ENCODE peak calls at places on chromosomes 1 and 21, in seven cellular contexts. One of them, this sample, is unnamed.

GRCh38 chr1:36562181-36562685 is 79.5 kb upstream of the CSF3R start:
- DNase-seq in K562: no peak
- DNase-seq in SK-N-SH: no peak
- DNase-seq in GM12878: no peak
- DNase-seq in H1: no peak
- DNase-seq in HepG2: no peak
- DNase-seq in HCT116: no peak
- DNase-seq in this sample: no peak

GRCh38 chr1:247357781-247358211 is 26.1 kb upstream of the ZNF496 start:
- DNase-seq in K562: no peak
- DNase-seq in SK-N-SH: no peak
- DNase-seq in GM12878: peak
- DNase-seq in H1: no peak
- DNase-seq in HepG2: no peak
- DNase-seq in HCT116: no peak
- DNase-seq in this sample: no peak

GRCh38 chr1:113684153-113684541 is 75.1 kb downstream of the PHTF1 start:
- DNase-seq in K562: no peak
- DNase-seq in SK-N-SH: peak
- DNase-seq in GM12878: no peak
- DNase-seq in H1: no peak
- DNase-seq in HepG2: no peak
- DNase-seq in HCT116: no peak
- DNase-seq in this sample: no peak

GRCh38 chr1:92488416-92488815 is 1.7 kb upstream of the GFI1 start:
- DNase-seq in K562: no peak
- DNase-seq in SK-N-SH: no peak
- DNase-seq in GM12878: no peak
- DNase-seq in H1: no peak
- DNase-seq in HepG2: no peak
- DNase-seq in HCT116: no peak
- DNase-seq in this sample: no peak

GRCh38 chr1:89763649-89763986 is 57.2 kb upstream of the LRRC8D start:
- DNase-seq in K562: no peak
- DNase-seq in SK-N-SH: no peak
- DNase-seq in GM12878: no peak
- DNase-seq in H1: no peak
- DNase-seq in HepG2: no peak
- DNase-seq in HCT116: no peak
- DNase-seq in this sample: no peak

GRCh38 chr1:151832318-151832984 is 849 bp upstream of the RORC start:
- DNase-seq in K562: no peak
- DNase-seq in SK-N-SH: peak
- DNase-seq in GM12878: no peak
- DNase-seq in H1: no peak
- DNase-seq in HepG2: peak
- DNase-seq in HCT116: no peak
- DNase-seq in this sample: peak

GRCh38 chr1:68213843-68214242 is 18.5 kb downstream of the WLS start:
- DNase-seq in K562: no peak
- DNase-seq in SK-N-SH: peak
- DNase-seq in GM12878: no peak
- DNase-seq in H1: no peak
- DNase-seq in HepG2: peak
- DNase-seq in HCT116: no peak
- DNase-seq in this sample: no peak

GRCh38 chr21:14875704-14876364 is 189.0 kb downstream of the NRIP1 start:
- DNase-seq in K562: no peak
- DNase-seq in SK-N-SH: no peak
- DNase-seq in GM12878: peak
- DNase-seq in H1: no peak
- DNase-seq in HepG2: peak
- DNase-seq in HCT116: no peak
- DNase-seq in this sample: no peak

GRCh38 chr1:40032240-40032891 is 8.2 kb upstream of the CAP1 start:
- DNase-seq in K562: peak
- DNase-seq in SK-N-SH: peak
- DNase-seq in GM12878: no peak
- DNase-seq in H1: no peak
- DNase-seq in HepG2: peak
- DNase-seq in HCT116: peak
- DNase-seq in this sample: no peak

GRCh38 chr1:13783551-13783950 is 83.6 kb downstream of the PRDM2 start:
- DNase-seq in K562: no peak
- DNase-seq in SK-N-SH: no peak
- DNase-seq in GM12878: no peak
- DNase-seq in H1: no peak
- DNase-seq in HepG2: no peak
- DNase-seq in HCT116: no peak
- DNase-seq in this sample: no peak

GRCh38 chr1:233614173-233614742 is 352 bp downstream of the KCNK1 start:
- DNase-seq in K562: peak
- DNase-seq in SK-N-SH: no peak
- DNase-seq in GM12878: no peak
- DNase-seq in H1: no peak
- DNase-seq in HepG2: no peak
- DNase-seq in HCT116: peak
- DNase-seq in this sample: peak

GRCh38 chr1:225933072-225933471 is 7.9 kb downstream of the LEFTY2 start:
- DNase-seq in K562: no peak
- DNase-seq in SK-N-SH: no peak
- DNase-seq in GM12878: no peak
- DNase-seq in H1: no peak
- DNase-seq in HepG2: no peak
- DNase-seq in HCT116: no peak
- DNase-seq in this sample: no peak

GRCh38 chr1:12204140-12204539 is 25.7 kb upstream of the VPS13D start:
- DNase-seq in K562: no peak
- DNase-seq in SK-N-SH: no peak
- DNase-seq in GM12878: no peak
- DNase-seq in H1: no peak
- DNase-seq in HepG2: no peak
- DNase-seq in HCT116: no peak
- DNase-seq in this sample: no peak

GRCh38 chr1:48228156-48228555 is 5.6 kb downstream of the SLC5A9 start:
- DNase-seq in K562: no peak
- DNase-seq in SK-N-SH: peak
- DNase-seq in GM12878: no peak
- DNase-seq in H1: peak
- DNase-seq in HepG2: peak
- DNase-seq in HCT116: no peak
- DNase-seq in this sample: no peak

GRCh38 chr1:185585770-185586169 is 148.4 kb upstream of the HMCN1 start:
- DNase-seq in K562: no peak
- DNase-seq in SK-N-SH: no peak
- DNase-seq in GM12878: no peak
- DNase-seq in H1: no peak
- DNase-seq in HepG2: peak
- DNase-seq in HCT116: no peak
- DNase-seq in this sample: peak

GRCh38 chr1:48681476-48682305 is 95.0 kb downstream of the BEND5 start:
- DNase-seq in K562: no peak
- DNase-seq in SK-N-SH: no peak
- DNase-seq in GM12878: no peak
- DNase-seq in H1: no peak
- DNase-seq in HepG2: no peak
- DNase-seq in HCT116: no peak
- DNase-seq in this sample: no peak

GRCh38 chr1:225774276-225775147 is 3.1 kb upstream of the SRP9 start:
- DNase-seq in K562: no peak
- DNase-seq in SK-N-SH: no peak
- DNase-seq in GM12878: no peak
- DNase-seq in H1: no peak
- DNase-seq in HepG2: no peak
- DNase-seq in HCT116: no peak
- DNase-seq in this sample: no peak

GRCh38 chr1:147842578-147842977 is 60.0 kb upstream of the GJA8 start:
- DNase-seq in K562: no peak
- DNase-seq in SK-N-SH: no peak
- DNase-seq in GM12878: no peak
- DNase-seq in H1: no peak
- DNase-seq in HepG2: no peak
- DNase-seq in HCT116: no peak
- DNase-seq in this sample: no peak

GRCh38 chr21:34511154-34511553 is 856 bp downstream of the KCNE1 start:
- DNase-seq in K562: no peak
- DNase-seq in SK-N-SH: no peak
- DNase-seq in GM12878: no peak
- DNase-seq in H1: no peak
- DNase-seq in HepG2: no peak
- DNase-seq in HCT116: no peak
- DNase-seq in this sample: no peak

GRCh38 chr1:66526036-66526435 is 7.9 kb upstream of the SGIP1 start:
- DNase-seq in K562: no peak
- DNase-seq in SK-N-SH: no peak
- DNase-seq in GM12878: no peak
- DNase-seq in H1: no peak
- DNase-seq in HepG2: no peak
- DNase-seq in HCT116: no peak
- DNase-seq in this sample: no peak

GRCh38 chr1:83545450-83545849 is 453.5 kb downstream of the TTLL7 start:
- DNase-seq in K562: no peak
- DNase-seq in SK-N-SH: no peak
- DNase-seq in GM12878: no peak
- DNase-seq in H1: no peak
- DNase-seq in HepG2: no peak
- DNase-seq in HCT116: no peak
- DNase-seq in this sample: peak

GRCh38 chr1:28887418-28887834 is 26.9 kb upstream of the EPB41 start:
- DNase-seq in K562: peak
- DNase-seq in SK-N-SH: peak
- DNase-seq in GM12878: no peak
- DNase-seq in H1: no peak
- DNase-seq in HepG2: no peak
- DNase-seq in HCT116: no peak
- DNase-seq in this sample: peak

GRCh38 chr1:46415514-46415913 is 21.4 kb downstream of the FAAH start:
- DNase-seq in K562: no peak
- DNase-seq in SK-N-SH: no peak
- DNase-seq in GM12878: no peak
- DNase-seq in H1: no peak
- DNase-seq in HepG2: no peak
- DNase-seq in HCT116: no peak
- DNase-seq in this sample: no peak

GRCh38 chr1:225146478-225146877 is 217.0 kb downstream of the DNAH14 start:
- DNase-seq in K562: no peak
- DNase-seq in SK-N-SH: peak
- DNase-seq in GM12878: no peak
- DNase-seq in H1: peak
- DNase-seq in HepG2: no peak
- DNase-seq in HCT116: no peak
- DNase-seq in this sample: no peak

GRCh38 chr1:58162952-58163550 is 383.5 kb downstream of the OMA1 start:
- DNase-seq in K562: peak
- DNase-seq in SK-N-SH: peak
- DNase-seq in GM12878: no peak
- DNase-seq in H1: peak
- DNase-seq in HepG2: peak
- DNase-seq in HCT116: peak
- DNase-seq in this sample: peak

GRCh38 chr1:98027044-98027443 is 106.2 kb upstream of the DPYD start:
- DNase-seq in K562: no peak
- DNase-seq in SK-N-SH: no peak
- DNase-seq in GM12878: no peak
- DNase-seq in H1: no peak
- DNase-seq in HepG2: no peak
- DNase-seq in HCT116: no peak
- DNase-seq in this sample: no peak

GRCh38 chr1:118113261-118113660 is 71.8 kb downstream of the SPAG17 start:
- DNase-seq in K562: no peak
- DNase-seq in SK-N-SH: no peak
- DNase-seq in GM12878: no peak
- DNase-seq in H1: no peak
- DNase-seq in HepG2: no peak
- DNase-seq in HCT116: no peak
- DNase-seq in this sample: no peak
- TF ChIP-seq JUND in K562: no peak
- TF ChIP-seq JUND in SK-N-SH: no peak
- TF ChIP-seq JUND in GM12878: no peak
- TF ChIP-seq JUND in H1: no peak
- TF ChIP-seq JUND in HepG2: no peak
- TF ChIP-seq JUND in HCT116: no peak
- TF ChIP-seq JUND in this sample: no peak

GRCh38 chr1:26237230-26237966 is 3.4 kb downstream of the CEP85 start:
- DNase-seq in K562: no peak
- DNase-seq in SK-N-SH: no peak
- DNase-seq in GM12878: no peak
- DNase-seq in H1: no peak
- DNase-seq in HepG2: no peak
- DNase-seq in HCT116: no peak
- DNase-seq in this sample: no peak
- TF ChIP-seq JUND in K562: peak
- TF ChIP-seq JUND in SK-N-SH: no peak
- TF ChIP-seq JUND in GM12878: no peak
- TF ChIP-seq JUND in H1: no peak
- TF ChIP-seq JUND in HepG2: no peak
- TF ChIP-seq JUND in HCT116: peak
- TF ChIP-seq JUND in this sample: no peak

GRCh38 chr1:204074274-204075115 is 1.6 kb downstream of the SOX13 start:
- DNase-seq in K562: no peak
- DNase-seq in SK-N-SH: peak
- DNase-seq in GM12878: no peak
- DNase-seq in H1: no peak
- DNase-seq in HepG2: peak
- DNase-seq in HCT116: no peak
- DNase-seq in this sample: peak
- TF ChIP-seq JUND in K562: no peak
- TF ChIP-seq JUND in SK-N-SH: no peak
- TF ChIP-seq JUND in GM12878: no peak
- TF ChIP-seq JUND in H1: no peak
- TF ChIP-seq JUND in HepG2: peak
- TF ChIP-seq JUND in HCT116: no peak
- TF ChIP-seq JUND in this sample: no peak

DNA sequence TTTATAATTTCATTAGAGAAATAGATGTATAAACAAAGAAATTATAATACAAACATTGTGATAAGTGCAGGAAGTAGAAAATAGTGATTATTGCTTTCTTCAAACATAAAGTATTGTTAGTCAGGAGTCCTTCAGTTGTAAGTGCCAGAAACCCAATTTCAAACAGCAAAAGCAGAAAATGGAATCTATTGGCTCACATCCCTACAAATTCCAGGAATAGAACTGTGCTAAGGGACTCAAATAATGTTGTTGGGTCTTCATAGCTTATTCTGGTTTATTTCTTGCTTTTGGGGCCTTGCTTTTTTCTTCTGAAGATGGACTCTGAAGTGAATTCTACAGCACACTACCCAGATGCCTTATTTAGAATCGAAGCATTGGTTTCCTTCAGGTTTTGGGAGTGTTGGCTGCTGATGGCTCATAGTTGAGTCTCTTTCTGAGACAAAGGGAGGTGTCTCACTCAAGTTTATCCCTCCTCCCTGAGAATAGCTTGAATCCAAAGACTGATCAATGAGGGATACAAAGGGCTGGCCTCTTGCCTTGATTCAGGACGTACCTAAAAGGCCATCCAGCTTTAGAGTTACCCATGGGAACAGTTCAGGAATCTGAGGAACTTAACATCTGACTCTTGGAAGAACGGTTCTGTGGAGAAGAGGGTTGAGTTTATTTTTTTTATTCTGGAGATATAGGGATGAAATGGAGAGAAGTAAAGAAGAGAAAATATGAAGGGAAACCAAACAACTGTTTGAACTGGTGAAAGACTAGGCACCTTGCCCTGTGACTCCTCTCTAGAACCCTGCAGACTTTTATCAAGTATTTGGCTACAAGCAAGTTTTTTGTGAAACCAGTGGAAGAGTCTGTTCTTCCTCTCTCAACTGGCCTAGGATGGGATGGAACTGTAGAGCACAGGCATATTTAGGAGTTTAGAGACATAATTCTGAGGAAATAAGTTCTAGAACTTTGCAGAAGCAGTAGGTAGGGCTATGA is 39.0 kb upstream of the ATG4C start:
- DNase-seq in K562: no peak
- DNase-seq in SK-N-SH: no peak
- DNase-seq in GM12878: no peak
- DNase-seq in H1: no peak
- DNase-seq in HepG2: no peak
- DNase-seq in HCT116: no peak
- DNase-seq in this sample: no peak
- TF ChIP-seq JUND in K562: no peak
- TF ChIP-seq JUND in SK-N-SH: no peak
- TF ChIP-seq JUND in GM12878: no peak
- TF ChIP-seq JUND in H1: no peak
- TF ChIP-seq JUND in HepG2: no peak
- TF ChIP-seq JUND in HCT116: no peak
- TF ChIP-seq JUND in this sample: no peak

This sample was measured in T47D.